ENCODE peak calls at places on chromosomes 6 and 20, in five cellular contexts. K is tibial artery, L is heart right ventricle, Z is sigmoid colon, X is right atrium auricular region. V is an unnamed sample.

GRCh38 chr20:59047938-59048680 is 5.5 kb upstream of the PRELID3B start:
- DNase-seq in K (no peak), L (no peak), Z (no peak), X (no peak), V (no peak)

GRCh38 chr6:97052152-97052787 is 127.7 kb downstream of the KLHL32 start:
- DNase-seq in K (no peak), L (no peak), Z (no peak), X (no peak), V (no peak)

GRCh38 chr6:162904069-162904663 is 176.4 kb downstream of the PACRG start:
- DNase-seq in K (no peak), L (no peak), Z (no peak), X (no peak), V (no peak)

GRCh38 chr6:77463308-77463880 is at the start of gene HTR1B:
- DNase-seq in K (peak; percentile 75), L (no peak), Z (peak; percentile 59), X (no peak), V (no peak)

GRCh38 chr6:1094306-1094705 is 217.6 kb upstream of the FOXQ1 start:
- DNase-seq in K (no peak), L (no peak), Z (no peak), X (no peak), V (no peak)

GRCh38 chr20:36320898-36321695 is 15.0 kb downstream of the DLGAP4 start:
- DNase-seq in K (no peak), L (no peak), Z (no peak), X (no peak), V (no peak)

GRCh38 chr6:26103141-26103769 is 16.0 kb downstream of the HFE start:
- DNase-seq in K (no peak), L (no peak), Z (no peak), X (no peak), V (no peak)

GRCh38 chr6:8375916-8376315 is 59.4 kb downstream of the SLC35B3 start:
- DNase-seq in K (no peak), L (no peak), Z (no peak), X (no peak), V (no peak)

GRCh38 chr20:17969884-17970409 is 1.1 kb downstream of the MGME1 start:
- DNase-seq in K (no peak), L (peak; percentile 16), Z (no peak), X (no peak), V (no peak)

DNA sequence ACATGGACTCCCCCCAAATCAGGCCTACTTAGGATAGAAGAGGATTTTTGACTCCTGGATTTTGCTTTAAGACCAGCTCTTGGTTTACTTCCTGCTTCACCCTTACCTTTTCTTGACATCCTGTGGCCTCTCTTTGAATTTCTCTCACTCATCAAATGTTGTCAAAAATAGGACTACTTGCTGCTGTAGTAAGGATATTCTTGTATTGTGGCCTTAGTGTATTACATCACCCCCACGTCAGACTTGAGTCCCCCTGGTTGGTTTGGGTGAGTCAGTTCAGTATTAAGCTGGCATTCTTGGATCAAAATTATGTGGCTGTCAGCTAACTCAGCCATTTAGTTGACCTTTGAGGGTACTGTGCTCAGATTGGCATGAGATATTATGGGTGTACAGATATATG is 1.1 kb downstream of the TPX2 start:
- DNase-seq in K (no peak), L (no peak), Z (no peak), X (no peak), V (no peak)
- H3K4me3 ChIP-seq in K (no peak overlapping the region), L (no peak overlapping the region), Z (no peak overlapping the region), X (no peak overlapping the region), V (no peak overlapping the region)

GRCh38 chr6:149248688-149249369 is 68.7 kb upstream of the TAB2 start:
- DNase-seq in K (no peak), L (no peak), Z (no peak), X (no peak), V (no peak)
- H3K27ac ChIP-seq in K (no peak overlapping the region), L (no peak overlapping the region), Z (no peak overlapping the region), X (no peak overlapping the region), V (no peak overlapping the region)

GRCh38 chr6:121443953-121444590 is 8.6 kb downstream of the GJA1 start:
- DNase-seq in K (no peak), L (peak; percentile 52), Z (no peak), X (no peak), V (no peak)
- TF ChIP-seq CTCF in K (no peak), L (no peak), Z (no peak), X (no peak), V (no peak)

GRCh38 chr20:14335122-14335521 is 2.3 kb downstream of the FLRT3 start:
- DNase-seq in K (no peak), L (no peak), Z (no peak), X (no peak), V (no peak)

GRCh38 chr20:14333734-14334133 is 3.7 kb downstream of the FLRT3 start:
- DNase-seq in K (no peak), L (no peak), Z (no peak), X (no peak), V (no peak)

GRCh38 chr20:14332796-14333345 is 4.5 kb downstream of the FLRT3 start:
- DNase-seq in K (no peak), L (no peak), Z (no peak), X (no peak), V (no peak)

GRCh38 chr20:14334306-14334930 is 3.0 kb downstream of the FLRT3 start:
- DNase-seq in K (no peak), L (no peak), Z (peak; percentile 67), X (no peak), V (no peak)

DNA sequence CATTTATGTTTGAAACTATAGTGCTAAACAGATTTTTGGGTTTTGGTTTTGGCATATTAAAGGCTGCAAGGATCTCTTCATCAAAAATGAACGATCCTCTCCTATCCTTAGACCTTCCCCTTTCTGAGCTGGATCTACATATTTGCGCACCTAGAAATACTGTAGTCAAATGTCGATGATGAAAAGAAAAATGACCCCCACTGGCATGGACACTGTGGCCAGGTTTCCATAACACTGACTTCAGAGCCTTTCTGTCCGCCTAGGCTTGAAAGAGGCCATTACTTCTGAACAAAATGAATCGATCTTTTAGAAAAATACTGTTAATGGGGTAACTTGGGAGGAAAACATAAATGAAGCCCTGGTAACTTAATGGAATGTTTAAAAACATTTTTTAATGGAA is 5.7 kb downstream of the FLRT3 start:
- DNase-seq in K (no peak), L (no peak), Z (no peak), X (no peak), V (no peak)
- H3K4me3 ChIP-seq in K (no peak overlapping the region), L (no peak overlapping the region), Z (no peak overlapping the region), X (no peak overlapping the region), V (no peak overlapping the region)

GRCh38 chr6:33641144-33641543 is 20.0 kb downstream of the ITPR3 start:
- DNase-seq in K (no peak), L (no peak), Z (no peak), X (no peak), V (no peak)

GRCh38 chr6:33640361-33640760 is 19.2 kb downstream of the ITPR3 start:
- DNase-seq in K (no peak), L (no peak), Z (no peak), X (no peak), V (no peak)

GRCh38 chr6:33639559-33639958 is 18.4 kb downstream of the ITPR3 start:
- DNase-seq in K (no peak), L (no peak), Z (no peak), X (no peak), V (no peak)

GRCh38 chr6:33636655-33637054 is 15.5 kb downstream of the ITPR3 start:
- DNase-seq in K (no peak), L (no peak), Z (no peak), X (no peak), V (no peak)

DNA sequence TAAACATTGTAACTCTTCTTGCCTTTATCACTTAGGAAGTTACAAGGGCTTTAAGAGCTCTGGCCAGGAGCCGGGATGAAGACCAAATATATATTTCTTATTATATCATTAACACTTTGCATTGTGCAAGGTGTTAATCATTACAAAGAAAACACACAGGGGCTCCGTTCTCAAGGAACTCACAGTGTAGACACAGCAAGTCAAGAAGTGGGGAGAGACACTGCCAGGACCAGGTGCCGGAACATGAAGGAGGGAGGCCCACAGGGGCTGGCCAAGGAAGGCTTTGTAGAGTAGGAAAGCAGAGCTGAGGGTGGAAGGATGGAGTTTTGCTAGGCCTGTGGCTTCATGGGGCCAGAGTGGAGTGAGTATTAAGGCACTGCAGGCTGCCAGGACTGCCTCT is 17.5 kb downstream of the ITPR3 start:
- DNase-seq in K (no peak), L (no peak), Z (no peak), X (no peak), V (no peak)
- H3K27ac ChIP-seq in K (no peak overlapping the region), L (no peak overlapping the region), Z (no peak overlapping the region), X (no peak overlapping the region), V (no peak overlapping the region)

GRCh38 chr6:39342692-39343460 is 20.4 kb upstream of the KCNK16 start:
- DNase-seq in K (no peak), L (no peak), Z (no peak), X (no peak), V (no peak)
- TF ChIP-seq CTCF in K (no peak), L (no peak), Z (no peak), X (no peak), V (no peak)

GRCh38 chr6:137793805-137794508 is 73.1 kb upstream of the TNFAIP3 start:
- DNase-seq in K (no peak), L (no peak), Z (no peak), X (no peak), V (no peak)
- H3K4me3 ChIP-seq in K (no peak overlapping the region), L (no peak overlapping the region), Z (no peak overlapping the region), X (no peak overlapping the region), V (no peak overlapping the region)

GRCh38 chr20:31770243-31770642 is 31.2 kb downstream of the TPX2 start:
- DNase-seq in K (no peak), L (no peak), Z (no peak), X (no peak), V (no peak)

GRCh38 chr20:31769681-31770080 is 30.6 kb downstream of the TPX2 start:
- DNase-seq in K (no peak), L (no peak), Z (no peak), X (no peak), V (no peak)

GRCh38 chr20:31764641-31765305 is 25.7 kb downstream of the TPX2 start:
- DNase-seq in K (no peak), L (no peak), Z (no peak), X (no peak), V (no peak)

DNA sequence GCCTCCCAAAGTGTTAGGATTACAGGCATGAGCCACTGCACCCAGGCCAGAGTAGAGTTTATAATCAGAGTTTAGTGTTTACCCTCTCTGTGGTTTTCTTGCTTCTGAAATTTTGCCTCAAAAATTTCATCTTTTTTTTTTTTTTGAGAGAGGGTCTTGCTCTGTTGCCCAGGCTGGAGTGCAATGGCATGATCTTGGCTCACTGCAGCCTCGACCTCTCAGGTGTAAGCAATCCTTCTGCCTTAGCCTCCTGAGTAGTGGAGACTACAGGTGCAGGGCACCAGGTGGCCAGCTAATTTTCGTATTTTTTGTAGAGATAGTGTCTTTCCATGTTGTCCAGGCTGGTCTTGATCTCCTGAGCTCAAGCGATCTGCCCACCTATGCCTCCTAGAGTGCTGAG is 28.7 kb downstream of the TPX2 start:
- DNase-seq in K (no peak), L (no peak), Z (no peak), X (no peak), V (no peak)
- H3K27ac ChIP-seq in K (no peak overlapping the region), L (no peak overlapping the region), Z (no peak overlapping the region), X (no peak overlapping the region), V (no peak overlapping the region)

GRCh38 chr6:32692019-32692418 is 25.6 kb upstream of the HLA-DQB1 start:
- DNase-seq in K (no peak), L (peak; percentile 14), Z (no peak), X (no peak), V (no peak)
- TF ChIP-seq CTCF in K (peak; percentile 12), L (peak; percentile 37), Z (no peak), X (no peak), V (no peak)

V was measured in coronary artery.